ENCODE peak calls at places on chromosomes 11 and 22, in five cellular contexts. A is BJ; O is CD4-positive, CD25-positive, alpha-beta regulatory T cell; K is right lobe of liver; S is spleen. P is an unnamed sample.

GRCh38 chr22:35135165-35135564 is 69.2 kb downstream of the ISX start:
- DNase-seq in A (no peak), O (no peak), K (no peak), S (no peak), P (no peak)

GRCh38 chr11:121451982-121452608 is at the start of gene SORL1:
- DNase-seq in A (no peak), O (peak; percentile 70), K (peak; percentile 89), S (peak; percentile 95), P (peak; percentile 49)

GRCh38 chr11:122746050-122746478 is 90.5 kb downstream of the UBASH3B start:
- DNase-seq in A (no peak), O (peak; percentile 67), K (no peak), S (no peak), P (peak; percentile 35)

GRCh38 chr22:17772963-17773605 is 1.2 kb downstream of the BID start:
- DNase-seq in A (no peak), O (no peak), K (no peak), S (peak; percentile 82), P (no peak)

GRCh38 chr11:134583397-134583990 is 171.5 kb upstream of the B3GAT1 start:
- DNase-seq in A (no peak), O (no peak), K (no peak), S (no peak), P (no peak)

GRCh38 chr11:121199516-121199915 is 93.1 kb upstream of the SC5D start:
- DNase-seq in A (no peak), O (no peak), K (no peak), S (no peak), P (no peak)

GRCh38 chr11:130709531-130709930 is 206.7 kb downstream of the SNX19 start:
- DNase-seq in A (no peak), O (no peak), K (no peak), S (no peak), P (no peak)

GRCh38 chr22:36257948-36258674 is 5.2 kb downstream of the APOL1 start:
- DNase-seq in A (no peak), O (no peak), K (no peak), S (no peak), P (no peak)

GRCh38 chr11:122108192-122108799 is 7.7 kb downstream of the BLID start:
- DNase-seq in A (no peak), O (no peak), K (no peak), S (no peak), P (no peak)

GRCh38 chr22:49666146-49666809 is 161.4 kb downstream of the BRD1 start:
- DNase-seq in A (no peak), O (no peak), K (no peak), S (no peak), P (no peak)

GRCh38 chr11:4891996-4892640 is 10.4 kb downstream of the OR51T1 start:
- DNase-seq in A (peak; percentile 31), O (no peak), K (no peak), S (no peak), P (no peak)

GRCh38 chr22:31680764-31681624 is 19.0 kb upstream of the PISD start:
- DNase-seq in A (peak; percentile 56), O (no peak), K (no peak), S (no peak), P (no peak)

GRCh38 chr11:16527525-16528246 is 171.3 kb upstream of the SOX6 start:
- DNase-seq in A (no peak), O (no peak), K (no peak), S (no peak), P (no peak)

GRCh38 chr11:12884751-12885318 is 124.3 kb upstream of the RASSF10 start:
- DNase-seq in A (no peak), O (no peak), K (no peak), S (no peak), P (no peak)

GRCh38 chr11:11241284-11241683 is 111.8 kb downstream of the CSNK2A3 start:
- DNase-seq in A (no peak), O (no peak), K (no peak), S (no peak), P (no peak)

GRCh38 chr11:42972741-42973140 is 339.1 kb upstream of the API5 start:
- DNase-seq in A (no peak), O (no peak), K (no peak), S (no peak), P (no peak)

GRCh38 chr11:57982763-57983162 is 40.9 kb upstream of the OR9Q1 start:
- DNase-seq in A (no peak), O (no peak), K (no peak), S (no peak), P (no peak)

GRCh38 chr11:45332486-45332934 is 46.4 kb upstream of the SYT13 start:
- DNase-seq in A (no peak), O (peak; percentile 37), K (no peak), S (no peak), P (no peak)

GRCh38 chr22:48097723-48098122 is 1335.3 kb downstream of the TBC1D22A start:
- DNase-seq in A (no peak), O (no peak), K (no peak), S (no peak), P (no peak)

GRCh38 chr11:61553373-61554171 is 27.3 kb downstream of the SYT7 start:
- DNase-seq in A (no peak), O (no peak), K (no peak), S (no peak), P (no peak)

DNA sequence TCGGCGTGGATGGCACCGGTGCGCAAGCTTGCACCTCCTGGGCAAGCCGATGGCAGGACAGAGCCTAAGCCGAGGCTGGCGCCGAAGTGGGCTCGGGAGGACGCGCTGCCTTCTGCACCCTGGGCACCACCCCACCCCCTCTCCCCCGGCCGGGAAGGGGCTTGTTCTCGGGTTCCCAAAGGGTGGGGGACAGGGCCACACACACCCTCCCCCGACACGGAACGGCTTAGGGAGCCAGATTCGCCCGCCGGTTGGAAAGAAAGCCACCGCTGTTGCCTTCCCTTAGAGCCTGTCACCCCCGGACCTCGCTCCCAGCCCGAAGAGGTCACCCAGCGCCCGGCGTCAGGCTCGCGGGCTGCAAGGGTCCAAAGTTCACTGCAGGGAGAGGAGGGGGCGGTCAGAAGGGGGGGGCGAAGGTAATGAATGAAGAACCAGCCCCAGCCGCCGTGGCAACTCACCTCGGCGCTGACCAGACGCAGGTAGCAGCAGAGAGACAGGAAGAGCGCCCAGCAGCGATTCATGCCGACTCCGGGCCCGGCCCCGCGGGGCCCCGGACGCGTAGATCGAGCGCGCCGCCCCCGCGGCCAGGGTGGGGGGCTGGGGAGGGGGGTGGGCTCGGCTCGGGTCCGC is 1.2 kb downstream of the PDGFB start:
- DNase-seq in A (no peak), O (peak; percentile 26), K (no peak), S (no peak), P (no peak)
- H3K27me3 ChIP-seq in A (peaks cover 26% of the 10 kb centered on the region), O (peaks cover 9% of the 10 kb centered on the region), K (no peaks in the 10 kb centered on the region), S (no peaks in the 10 kb centered on the region), P (no peaks in the 10 kb centered on the region)

DNA sequence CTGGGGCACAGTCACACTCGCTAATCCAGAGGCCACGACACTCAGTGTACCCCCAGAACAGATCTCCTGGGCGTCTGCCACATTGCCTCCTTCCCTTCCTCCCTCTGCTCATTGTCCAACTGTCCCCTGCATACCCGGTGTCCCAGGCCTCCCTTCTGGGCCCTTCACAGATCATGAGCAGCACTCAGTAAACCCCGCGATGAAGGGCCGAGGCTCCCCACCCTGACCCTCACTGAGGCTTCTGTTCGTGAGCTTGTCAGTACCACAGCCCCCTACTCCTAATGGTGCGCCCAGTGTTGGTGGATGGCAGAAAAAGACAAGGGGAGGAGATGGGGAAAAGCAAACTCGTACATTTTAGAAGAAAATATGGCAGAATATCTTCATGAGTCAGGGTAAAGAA is 12.6 kb downstream of the RSPH14 start:
- DNase-seq in A (no peak), O (no peak), K (peak; percentile 37), S (no peak), P (no peak)
- H3K27me3 ChIP-seq in A (peaks cover 3% of the 10 kb centered on the region), O (no peaks in the 10 kb centered on the region), K (no peaks in the 10 kb centered on the region), S (no peaks in the 10 kb centered on the region), P (no peaks in the 10 kb centered on the region)

DNA sequence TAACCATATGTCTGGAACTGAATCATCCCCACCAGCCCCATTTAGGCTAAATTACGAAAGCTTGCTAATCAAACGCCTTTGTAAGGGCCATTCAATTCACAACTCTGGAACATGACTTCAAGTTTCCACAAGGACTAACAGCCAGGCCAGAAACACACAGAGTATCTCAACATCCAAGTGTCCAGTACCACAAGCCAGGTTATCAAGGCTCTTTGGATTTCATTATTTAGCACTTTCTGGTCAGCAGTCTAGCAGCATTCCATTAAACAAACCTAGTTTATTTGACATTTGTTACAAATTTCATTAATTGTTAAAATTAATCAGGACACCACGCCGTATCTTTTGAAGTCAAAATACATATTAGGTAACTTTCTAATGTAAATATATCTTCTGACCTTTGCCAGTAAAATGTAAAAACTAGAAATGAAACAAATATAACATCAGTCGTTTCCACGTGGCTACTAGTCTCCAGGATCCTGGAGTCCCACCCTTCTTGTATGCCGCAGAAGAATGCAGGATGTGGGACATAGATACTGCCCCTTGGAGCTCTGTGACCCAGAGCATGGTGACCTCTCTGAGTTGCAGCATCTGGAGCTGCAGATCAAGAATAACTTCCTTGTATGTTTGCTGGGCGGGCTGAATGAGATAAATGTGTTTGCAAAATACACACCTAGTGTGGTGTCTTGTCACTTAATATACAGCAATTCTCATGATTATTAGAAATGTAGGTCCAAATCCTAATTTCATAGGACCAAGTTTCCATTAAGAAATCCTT is 64.7 kb downstream of the MPPED2 start:
- DNase-seq in A (no peak), O (no peak), K (no peak), S (no peak), P (no peak)
- H3K27me3 ChIP-seq in A (no peaks in the 10 kb centered on the region), O (no peaks in the 10 kb centered on the region), K (no peaks in the 10 kb centered on the region), S (no peaks in the 10 kb centered on the region), P (no peaks in the 10 kb centered on the region)

GRCh38 chr22:26298605-26299310 is 129.5 kb downstream of the SEZ6L start:
- DNase-seq in A (no peak), O (no peak), K (no peak), S (no peak), P (no peak)

GRCh38 chr22:26304730-26305129 is 124.3 kb upstream of the ASPHD2 start:
- DNase-seq in A (no peak), O (no peak), K (no peak), S (no peak), P (no peak)

GRCh38 chr22:26303475-26303874 is 125.6 kb upstream of the ASPHD2 start:
- DNase-seq in A (no peak), O (no peak), K (no peak), S (no peak), P (no peak)

GRCh38 chr22:26308467-26308866 is 120.6 kb upstream of the ASPHD2 start:
- DNase-seq in A (no peak), O (no peak), K (no peak), S (no peak), P (no peak)

DNA sequence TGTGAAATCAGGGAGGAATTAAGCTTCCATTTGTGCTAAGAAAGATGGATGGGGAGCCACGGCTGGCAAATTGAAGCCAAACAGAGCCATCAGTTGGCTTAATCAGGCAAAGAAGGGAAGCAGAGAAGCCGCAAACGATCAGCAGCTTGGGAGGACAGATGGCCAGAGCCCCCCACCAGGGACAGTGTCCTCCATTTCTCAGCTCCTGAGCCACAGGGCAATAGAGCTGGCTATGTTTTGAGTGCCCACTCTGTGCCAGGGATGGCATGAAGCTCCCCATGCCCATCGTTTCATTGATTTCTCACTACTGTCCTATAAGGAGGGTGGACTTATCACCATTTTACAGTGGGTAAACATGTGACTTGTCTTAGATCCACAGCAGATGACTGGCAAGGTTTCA is 126.3 kb upstream of the ASPHD2 start:
- DNase-seq in A (no peak), O (no peak), K (no peak), S (no peak), P (no peak)
- H3K27me3 ChIP-seq in A (peaks cover 12% of the 10 kb centered on the region), O (peaks cover 9% of the 10 kb centered on the region), K (no peaks in the 10 kb centered on the region), S (no peaks in the 10 kb centered on the region), P (no peaks in the 10 kb centered on the region)